ENCODE peak calls at places on chromosome 12, in four cellular contexts. One of them, this sample, is unnamed.

GRCh38 chr12:22231836-22232235 is 102.7 kb downstream of the ST8SIA1 start:
- DNase-seq in uterus: no peak
- DNase-seq in fibroblast of lung: peak
- DNase-seq in adrenal gland: no peak
- DNase-seq in this sample: peak

GRCh38 chr12:71981149-71981548 is 42.5 kb downstream of the TPH2 start:
- DNase-seq in uterus: no peak
- DNase-seq in fibroblast of lung: peak
- DNase-seq in adrenal gland: no peak
- DNase-seq in this sample: peak

GRCh38 chr12:104486416-104486815 is 29.7 kb downstream of the CHST11 start:
- DNase-seq in uterus: no peak
- DNase-seq in fibroblast of lung: no peak
- DNase-seq in adrenal gland: no peak
- DNase-seq in this sample: no peak

GRCh38 chr12:122061253-122061652 is 17.3 kb upstream of the MLXIP start:
- DNase-seq in uterus: no peak
- DNase-seq in fibroblast of lung: no peak
- DNase-seq in adrenal gland: no peak
- DNase-seq in this sample: no peak

GRCh38 chr12:6938353-6939186 is 5.0 kb upstream of the RNU7-1 start:
- DNase-seq in uterus: peak
- DNase-seq in fibroblast of lung: no peak
- DNase-seq in adrenal gland: peak
- DNase-seq in this sample: no peak

GRCh38 chr12:95231190-95231589 is 13.6 kb downstream of the VEZT start:
- DNase-seq in uterus: no peak
- DNase-seq in fibroblast of lung: peak
- DNase-seq in adrenal gland: no peak
- DNase-seq in this sample: peak

GRCh38 chr12:91215940-91216454 is 33.4 kb upstream of the DCN start:
- DNase-seq in uterus: no peak
- DNase-seq in fibroblast of lung: peak
- DNase-seq in adrenal gland: no peak
- DNase-seq in this sample: peak

GRCh38 chr12:10717410-10717809 is 5.7 kb downstream of the YBX3 start:
- DNase-seq in uterus: no peak
- DNase-seq in fibroblast of lung: peak
- DNase-seq in adrenal gland: no peak
- DNase-seq in this sample: peak

GRCh38 chr12:123267991-123268843 is 3.4 kb downstream of the CDK2AP1 start:
- DNase-seq in uterus: no peak
- DNase-seq in fibroblast of lung: peak
- DNase-seq in adrenal gland: no peak
- DNase-seq in this sample: no peak

DNA sequence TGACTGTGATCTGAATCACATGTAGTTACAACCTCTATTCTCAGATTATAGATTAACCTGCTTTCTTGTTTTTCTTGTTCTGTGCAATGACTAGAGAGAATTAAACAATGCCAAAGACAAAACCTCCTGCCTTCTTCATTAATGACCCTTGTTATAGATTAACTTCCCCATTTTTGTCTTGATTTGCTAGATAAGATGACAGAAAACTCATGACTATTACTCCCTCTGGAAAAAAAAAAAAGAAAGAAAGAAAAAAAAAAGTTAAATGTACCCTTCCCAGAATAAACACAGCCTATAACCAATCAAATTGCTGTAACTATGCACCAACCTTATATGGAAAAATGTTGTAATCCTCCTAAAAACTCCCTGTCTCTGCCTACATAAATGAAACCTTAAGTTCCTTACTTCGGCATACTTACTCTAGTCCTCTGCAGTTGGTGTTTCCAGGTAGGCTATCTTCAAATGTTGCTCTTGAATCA is 41.1 kb upstream of the PCED1B start:
- DNase-seq in uterus: no peak
- DNase-seq in fibroblast of lung: peak
- DNase-seq in adrenal gland: no peak
- DNase-seq in this sample: peak
- H3K4me3 ChIP-seq in uterus: no peak
- H3K4me3 ChIP-seq in fibroblast of lung: no peak
- H3K4me3 ChIP-seq in adrenal gland: no peak
- H3K4me3 ChIP-seq in this sample: no peak

GRCh38 chr12:49566361-49566760 is 1.6 kb downstream of the MCRS1 start:
- DNase-seq in uterus: no peak
- DNase-seq in fibroblast of lung: no peak
- DNase-seq in adrenal gland: no peak
- DNase-seq in this sample: no peak
- H3K4me3 ChIP-seq in uterus: no peak
- H3K4me3 ChIP-seq in fibroblast of lung: no peak
- H3K4me3 ChIP-seq in adrenal gland: no peak
- H3K4me3 ChIP-seq in this sample: no peak

DNA sequence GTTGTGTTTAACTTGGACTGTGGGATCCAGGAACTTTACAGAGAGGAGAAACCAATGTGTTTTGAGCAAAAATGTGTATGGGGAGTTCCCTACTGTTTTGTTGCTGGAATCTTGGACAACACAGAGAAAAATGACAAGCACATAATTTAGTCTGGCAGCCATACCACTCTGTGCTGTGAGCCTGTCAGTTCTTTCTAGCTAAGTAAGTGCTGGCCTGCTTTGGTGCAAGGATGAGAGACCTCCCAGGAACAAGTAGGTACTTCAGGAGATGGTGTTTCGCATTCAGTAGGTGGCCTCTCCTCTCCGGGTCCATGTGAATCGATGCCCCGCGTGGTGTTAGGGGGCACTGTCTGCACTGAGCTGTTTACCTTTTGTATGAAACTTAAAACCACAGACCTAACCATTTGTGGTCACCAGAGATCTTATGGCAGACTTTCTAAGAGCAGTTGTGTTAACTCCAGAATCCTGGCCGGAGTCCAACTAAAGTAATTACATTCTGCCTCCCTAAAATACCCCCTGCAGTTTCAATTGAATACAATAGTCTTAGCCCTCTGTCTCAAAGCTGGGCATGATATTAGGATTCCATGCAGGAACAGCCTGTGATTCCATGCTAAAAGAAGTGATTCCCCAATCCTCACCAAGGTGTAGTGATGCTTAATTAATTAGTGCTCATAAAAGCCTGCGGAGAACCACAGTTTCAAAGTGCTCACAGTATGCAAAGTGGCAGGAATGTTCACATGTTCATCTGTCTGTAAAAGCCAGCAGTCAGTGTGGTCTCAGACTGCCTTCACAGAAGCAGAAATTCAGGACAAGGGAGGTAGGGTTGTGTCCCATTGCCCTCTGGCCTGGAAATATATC is 64.2 kb downstream of the LLPH start:
- DNase-seq in uterus: no peak
- DNase-seq in fibroblast of lung: peak
- DNase-seq in adrenal gland: no peak
- DNase-seq in this sample: peak
- H3K4me3 ChIP-seq in uterus: no peak
- H3K4me3 ChIP-seq in fibroblast of lung: no peak
- H3K4me3 ChIP-seq in adrenal gland: no peak
- H3K4me3 ChIP-seq in this sample: no peak

GRCh38 chr12:131830335-131831020 is 2.3 kb downstream of the MMP17 start:
- DNase-seq in uterus: peak
- DNase-seq in fibroblast of lung: peak
- DNase-seq in adrenal gland: peak
- DNase-seq in this sample: peak

GRCh38 chr12:131831021-131831571 is 2.9 kb downstream of the MMP17 start:
- DNase-seq in uterus: no peak
- DNase-seq in fibroblast of lung: peak
- DNase-seq in adrenal gland: no peak
- DNase-seq in this sample: peak

GRCh38 chr12:131832393-131833231 is 4.4 kb downstream of the MMP17 start:
- DNase-seq in uterus: peak
- DNase-seq in fibroblast of lung: no peak
- DNase-seq in adrenal gland: no peak
- DNase-seq in this sample: peak

GRCh38 chr12:131833288-131833895 is 5.2 kb downstream of the MMP17 start:
- DNase-seq in uterus: no peak
- DNase-seq in fibroblast of lung: no peak
- DNase-seq in adrenal gland: no peak
- DNase-seq in this sample: no peak

DNA sequence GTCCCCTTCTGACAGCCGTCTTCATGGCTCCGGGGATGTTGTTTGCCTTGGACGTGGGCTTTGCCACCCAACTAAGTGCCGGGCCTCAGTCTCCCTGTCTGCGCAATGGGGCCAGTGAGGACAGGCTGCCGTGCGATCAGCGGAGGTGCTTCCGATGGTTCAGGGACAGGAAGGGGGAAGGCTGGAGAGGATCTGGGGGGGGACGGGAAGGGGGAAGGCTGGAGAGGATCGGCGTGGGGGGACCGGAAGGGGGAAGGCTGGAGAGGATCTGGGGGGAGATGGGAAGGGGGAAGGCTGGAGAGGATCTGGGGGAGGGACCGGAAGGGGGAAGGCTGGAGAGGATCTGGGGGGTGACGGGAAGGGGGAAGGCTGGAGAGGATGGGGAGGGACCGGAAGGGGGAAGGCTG is 3.4 kb downstream of the MMP17 start:
- DNase-seq in uterus: peak
- DNase-seq in fibroblast of lung: peak
- DNase-seq in adrenal gland: no peak
- DNase-seq in this sample: peak
- H3K4me3 ChIP-seq in uterus: peak
- H3K4me3 ChIP-seq in fibroblast of lung: peak
- H3K4me3 ChIP-seq in adrenal gland: peak
- H3K4me3 ChIP-seq in this sample: peak

DNA sequence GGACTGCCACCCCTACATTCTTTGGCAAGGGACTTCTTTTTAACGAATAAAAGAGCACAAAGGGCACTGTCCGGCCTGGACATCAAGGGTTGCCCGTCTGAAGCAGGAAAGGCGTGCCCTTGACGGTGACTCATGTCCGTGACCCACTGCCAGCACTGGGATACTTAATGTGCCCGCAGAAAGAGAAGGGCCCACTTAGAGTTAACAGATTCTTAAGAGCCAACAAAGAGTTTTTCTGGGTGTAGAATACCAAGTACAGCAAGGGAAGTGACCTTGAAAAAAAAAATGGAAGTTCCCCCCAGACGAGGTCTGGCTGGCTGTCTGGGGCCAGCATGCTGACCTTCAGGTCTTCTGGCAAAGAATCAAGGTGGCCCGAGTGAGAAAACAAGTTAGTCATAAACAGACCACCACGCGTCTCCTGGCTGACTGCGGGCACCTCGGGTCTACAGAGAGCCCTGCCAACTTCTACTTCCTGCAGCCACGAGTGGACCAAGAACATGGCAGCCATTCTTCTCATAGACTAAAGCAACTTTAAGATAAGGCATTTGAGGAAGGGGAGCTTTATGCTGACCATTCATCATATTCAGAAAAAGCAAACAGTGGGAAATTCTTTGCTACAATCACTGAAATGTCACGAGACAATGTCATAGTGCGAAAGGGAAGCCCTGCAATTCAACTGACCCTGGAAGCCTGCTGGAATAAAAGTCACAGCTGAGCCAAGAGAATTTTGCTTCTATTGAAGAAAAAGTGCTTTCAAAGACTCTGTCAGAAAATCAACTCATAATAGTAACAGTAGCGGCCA is 10.4 kb upstream of the SELPLG start:
- DNase-seq in uterus: no peak
- DNase-seq in fibroblast of lung: peak
- DNase-seq in adrenal gland: peak
- DNase-seq in this sample: no peak
- H3K4me3 ChIP-seq in uterus: no peak
- H3K4me3 ChIP-seq in fibroblast of lung: no peak
- H3K4me3 ChIP-seq in adrenal gland: no peak
- H3K4me3 ChIP-seq in this sample: no peak

GRCh38 chr12:47965581-47965980 is 2.2 kb downstream of the TMEM106C start:
- DNase-seq in uterus: no peak
- DNase-seq in fibroblast of lung: no peak
- DNase-seq in adrenal gland: no peak
- DNase-seq in this sample: no peak
- H3K4me3 ChIP-seq in uterus: no peak
- H3K4me3 ChIP-seq in fibroblast of lung: no peak
- H3K4me3 ChIP-seq in adrenal gland: no peak
- H3K4me3 ChIP-seq in this sample: no peak

DNA sequence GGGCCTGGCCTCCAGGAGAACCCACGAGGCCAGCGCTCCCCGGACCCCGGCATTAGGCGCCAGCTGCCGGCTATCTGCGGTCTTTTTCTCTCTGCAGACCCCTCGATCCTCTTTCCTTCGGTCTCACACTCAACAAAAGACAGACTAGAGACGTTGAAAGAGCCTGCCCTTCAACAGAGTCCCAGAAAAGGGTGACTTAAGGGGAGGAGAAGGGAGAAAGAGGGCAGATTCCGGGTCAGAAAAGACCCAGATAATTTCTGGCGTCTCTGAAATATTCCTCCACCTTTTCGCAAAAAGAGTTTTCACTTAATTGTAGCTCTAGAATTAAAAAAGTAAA is 3.3 kb upstream of the TBX3 start:
- DNase-seq in uterus: no peak
- DNase-seq in fibroblast of lung: no peak
- DNase-seq in adrenal gland: no peak
- DNase-seq in this sample: no peak
- H3K4me3 ChIP-seq in uterus: no peak
- H3K4me3 ChIP-seq in fibroblast of lung: no peak
- H3K4me3 ChIP-seq in adrenal gland: no peak
- H3K4me3 ChIP-seq in this sample: no peak

GRCh38 chr12:118376089-118377004 is at the start of gene SUDS3:
- DNase-seq in uterus: peak
- DNase-seq in fibroblast of lung: peak
- DNase-seq in adrenal gland: peak
- DNase-seq in this sample: peak

GRCh38 chr12:118377005-118377890 is 893 bp downstream of the SUDS3 start:
- DNase-seq in uterus: no peak
- DNase-seq in fibroblast of lung: no peak
- DNase-seq in adrenal gland: no peak
- DNase-seq in this sample: no peak

GRCh38 chr12:118375348-118375747 is 1.0 kb upstream of the SUDS3 start:
- DNase-seq in uterus: no peak
- DNase-seq in fibroblast of lung: no peak
- DNase-seq in adrenal gland: no peak
- DNase-seq in this sample: no peak

GRCh38 chr12:118374909-118375308 is 1.4 kb upstream of the SUDS3 start:
- DNase-seq in uterus: no peak
- DNase-seq in fibroblast of lung: peak
- DNase-seq in adrenal gland: no peak
- DNase-seq in this sample: peak

DNA sequence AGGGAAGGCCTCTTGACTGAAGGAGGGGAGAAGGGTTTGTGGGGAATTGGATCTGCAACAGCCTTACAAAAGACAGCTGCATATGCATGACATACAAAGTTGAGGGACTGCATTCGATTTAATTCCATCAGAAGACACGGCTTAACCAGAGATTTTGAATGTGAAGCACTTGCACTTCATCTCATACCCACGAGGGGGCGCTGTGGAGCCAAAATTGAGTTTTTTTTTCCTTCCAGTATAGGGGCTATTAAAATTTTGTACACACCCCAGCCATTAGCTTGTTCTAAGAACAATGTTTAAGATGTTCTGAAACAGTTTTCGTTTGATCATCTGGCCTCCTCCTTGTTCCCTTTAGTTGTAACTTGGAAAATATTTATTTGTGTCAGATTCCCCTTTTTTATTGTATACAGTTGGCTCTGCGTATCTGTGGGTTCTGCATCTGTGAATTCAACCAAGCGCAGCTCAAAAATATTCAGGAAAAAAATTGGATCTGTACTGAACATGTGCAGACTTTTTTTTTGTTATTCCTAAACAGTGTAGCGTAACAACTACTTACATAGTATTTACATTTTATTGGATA is 1.6 kb downstream of the SUDS3 start:
- DNase-seq in uterus: peak
- DNase-seq in fibroblast of lung: peak
- DNase-seq in adrenal gland: no peak
- DNase-seq in this sample: peak
- H3K4me3 ChIP-seq in uterus: peak
- H3K4me3 ChIP-seq in fibroblast of lung: peak
- H3K4me3 ChIP-seq in adrenal gland: peak
- H3K4me3 ChIP-seq in this sample: peak